ENCODE peak calls at places on chromosomes 5 and 9, in ten cellular contexts. I, S, D, F, Y, B, R, V, E and O are unnamed samples.
A peak's percentile ranks its signal among the peaks of the same experiment; 100 is the strongest.

GRCh38 chr9:76912631-76913275 is 6.8 kb upstream of the PRUNE2 start:
- DNase-seq in I (no peak), S (peak; percentile 54), D (peak; percentile 35), F (no peak), Y (no peak), B (no peak), R (no peak), V (no peak), E (peak; percentile 80), O (no peak)

GRCh38 chr9:136645343-136645902 is 17.3 kb upstream of the EGFL7 start:
- DNase-seq in I (no peak), S (no peak), D (no peak), F (no peak), Y (no peak), B (no peak), R (no peak), V (no peak), E (no peak), O (no peak)

GRCh38 chr9:124468061-124468740 is 17.9 kb downstream of the ADGRD2 start:
- DNase-seq in I (no peak), S (no peak), D (no peak), F (no peak), Y (no peak), B (no peak), R (no peak), V (no peak), E (no peak), O (no peak)

GRCh38 chr5:74075496-74075895 is 449.5 kb downstream of the ARHGEF28 start:
- DNase-seq in I (no peak), S (no peak), D (no peak), F (no peak), Y (no peak), B (no peak), R (no peak), V (no peak), E (no peak), O (no peak)

GRCh38 chr9:121305269-121305994 is 37.5 kb downstream of the GSN start:
- DNase-seq in I (no peak), S (no peak), D (no peak), F (no peak), Y (no peak), B (no peak), R (no peak), V (no peak), E (no peak), O (no peak)

GRCh38 chr5:108788142-108788541 is 40.4 kb downstream of the FER start:
- DNase-seq in I (no peak), S (no peak), D (no peak), F (no peak), Y (no peak), B (peak; percentile 85), R (peak; percentile 45), V (no peak), E (no peak), O (no peak)

GRCh38 chr5:158485604-158486081 is 614.1 kb downstream of the EBF1 start:
- DNase-seq in I (no peak), S (peak; percentile 88), D (peak; percentile 4), F (no peak), Y (no peak), B (no peak), R (no peak), V (no peak), E (no peak), O (no peak)

GRCh38 chr9:135090547-135090946 is 3.1 kb downstream of the OLFM1 start:
- DNase-seq in I (no peak), S (no peak), D (no peak), F (no peak), Y (no peak), B (no peak), R (no peak), V (no peak), E (no peak), O (no peak)

GRCh38 chr5:158769702-158770101 is 330.0 kb downstream of the EBF1 start:
- DNase-seq in I (no peak), S (peak; percentile 77), D (no peak), F (no peak), Y (no peak), B (no peak), R (peak; percentile 36), V (no peak), E (no peak), O (no peak)

GRCh38 chr9:17064558-17064957 is 70.3 kb upstream of the CNTLN start:
- DNase-seq in I (no peak), S (no peak), D (no peak), F (peak; percentile 31), Y (no peak), B (peak; percentile 8), R (peak; percentile 25), V (no peak), E (no peak), O (no peak)

GRCh38 chr9:112338561-112338960 is 5.1 kb upstream of the PTBP3 start:
- DNase-seq in I (no peak), S (peak; percentile 64), D (peak; percentile 85), F (no peak), Y (peak; percentile 66), B (no peak), R (peak; percentile 77), V (no peak), E (peak; percentile 74), O (peak; percentile 33)

GRCh38 chr9:137703842-137704508 is 85.2 kb downstream of the EHMT1 start:
- DNase-seq in I (no peak), S (no peak), D (no peak), F (no peak), Y (no peak), B (no peak), R (no peak), V (no peak), E (no peak), O (no peak)

GRCh38 chr5:135308752-135309151 is 90.3 kb downstream of the MACROH2A1 start:
- DNase-seq in I (no peak), S (peak; percentile 79), D (no peak), F (no peak), Y (no peak), B (no peak), R (no peak), V (no peak), E (peak; percentile 93), O (no peak)

GRCh38 chr5:179974946-179975712 is 67.4 kb upstream of the TBC1D9B start:
- DNase-seq in I (peak; percentile 39), S (peak; percentile 26), D (peak; percentile 28), F (peak; percentile 36), Y (no peak), B (peak; percentile 63), R (peak; percentile 36), V (no peak), E (peak; percentile 21), O (no peak)

GRCh38 chr5:170503970-170504525 is at the start of gene KCNIP1:
- DNase-seq in I (peak; percentile 53), S (peak; percentile 21), D (no peak), F (no peak), Y (peak; percentile 15), B (peak; percentile 51), R (no peak), V (no peak), E (no peak), O (no peak)

GRCh38 chr5:88269222-88269771 is 652 bp upstream of the TMEM161B start:
- DNase-seq in I (no peak), S (no peak), D (peak; percentile 45), F (no peak), Y (peak; percentile 3), B (peak; percentile 29), R (peak; percentile 12), V (peak; percentile 6), E (peak; percentile 21), O (no peak)

GRCh38 chr5:14298126-14298847 is 155.1 kb downstream of the TRIO start:
- DNase-seq in I (no peak), S (peak; percentile 82), D (peak; percentile 72), F (no peak), Y (no peak), B (no peak), R (no peak), V (no peak), E (peak; percentile 22), O (no peak)

GRCh38 chr9:29750062-29750461 is 2176.8 kb upstream of the C9orf72 start:
- DNase-seq in I (no peak), S (no peak), D (peak; percentile 40), F (no peak), Y (no peak), B (no peak), R (peak; percentile 34), V (no peak), E (peak; percentile 61), O (no peak)

GRCh38 chr5:45737153-45737552 is 41.0 kb upstream of the HCN1 start:
- DNase-seq in I (no peak), S (no peak), D (no peak), F (no peak), Y (no peak), B (no peak), R (no peak), V (no peak), E (no peak), O (no peak)

GRCh38 chr5:1910081-1910760 is 27.5 kb upstream of the IRX4 start:
- DNase-seq in I (no peak), S (no peak), D (no peak), F (no peak), Y (no peak), B (no peak), R (no peak), V (no peak), E (no peak), O (no peak)

GRCh38 chr5:180380441-180380840 is 27.3 kb upstream of the GFPT2 start:
- DNase-seq in I (no peak), S (no peak), D (no peak), F (no peak), Y (no peak), B (no peak), R (no peak), V (no peak), E (no peak), O (no peak)

GRCh38 chr9:90914868-90915483 is 113.4 kb downstream of the SYK start:
- DNase-seq in I (peak; percentile 72), S (peak; percentile 86), D (peak; percentile 88), F (peak; percentile 55), Y (peak; percentile 87), B (peak; percentile 87), R (peak; percentile 70), V (peak; percentile 63), E (peak; percentile 74), O (no peak)

GRCh38 chr5:62284946-62285891 is 20.8 kb upstream of the KIF2A start:
- DNase-seq in I (no peak), S (no peak), D (peak; percentile 11), F (no peak), Y (no peak), B (no peak), R (no peak), V (no peak), E (no peak), O (no peak)

GRCh38 chr5:120254385-120254784 is 209.7 kb upstream of the PRR16 start:
- DNase-seq in I (no peak), S (no peak), D (peak; percentile 32), F (no peak), Y (no peak), B (no peak), R (no peak), V (no peak), E (peak; percentile 25), O (no peak)

GRCh38 chr5:65760504-65761275 is 38.7 kb downstream of the NLN start:
- DNase-seq in I (no peak), S (no peak), D (peak; percentile 65), F (peak; percentile 6), Y (no peak), B (peak; percentile 91), R (peak; percentile 64), V (peak; percentile 53), E (peak; percentile 30), O (no peak)

GRCh38 chr9:120538339-120538738 is 41.6 kb downstream of the CDK5RAP2 start:
- DNase-seq in I (no peak), S (peak; percentile 15), D (no peak), F (no peak), Y (no peak), B (no peak), R (peak; percentile 21), V (no peak), E (peak; percentile 60), O (no peak)

GRCh38 chr9:124721109-124721850 is 49.8 kb downstream of the NR6A1 start:
- DNase-seq in I (no peak), S (peak; percentile 69), D (no peak), F (no peak), Y (no peak), B (no peak), R (peak; percentile 56), V (no peak), E (peak; percentile 84), O (no peak)

GRCh38 chr5:38576971-38577684 is 20.7 kb upstream of the LIFR start:
- DNase-seq in I (no peak), S (no peak), D (no peak), F (no peak), Y (no peak), B (no peak), R (no peak), V (no peak), E (no peak), O (no peak)